ENCODE peak calls at places on chromosomes 13 and 19, in nine cellular contexts. One of them, this sample, is unnamed.

GRCh38 chr19:3575260-3575741 is 2.6 kb downstream of the HMG20B start:
- DNase-seq in stimulated activated CD8-positive, alpha-beta memory T cell treated with anti-CD3 and anti-CD28 coated beads, Interleukin-7, amount 100 ng/mL, for 1 hour: no peak
- DNase-seq in mammary epithelial cell: no peak
- DNase-seq in aorta: no peak
- DNase-seq in ELR: peak
- DNase-seq in NCI-H1694: peak
- DNase-seq in lower lobe of right lung: no peak
- DNase-seq in stimulated activated naive CD8-positive, alpha-beta T cell treated with anti-CD3 and anti-CD28 coated beads, Interleukin-15, Interleukin-2, amounts not matched to agents 100 U/mL and 50 U/mL, for 24 hours: no peak
- DNase-seq in activated T-helper 9 cell treated with anti-CD3 and anti-CD28 coated beads, Interleukin-2, amount 50 U/mL, for 16 hours: no peak
- DNase-seq in this sample: peak

GRCh38 chr13:112636401-112636975 is 48.5 kb upstream of the TUBGCP3 start:
- DNase-seq in stimulated activated CD8-positive, alpha-beta memory T cell treated with anti-CD3 and anti-CD28 coated beads, Interleukin-7, amount 100 ng/mL, for 1 hour: no peak
- DNase-seq in lower lobe of right lung: peak
- DNase-seq in NCI-H1694: no peak
- DNase-seq in ELR: no peak
- DNase-seq in activated T-helper 9 cell treated with anti-CD3 and anti-CD28 coated beads, Interleukin-2, amount 50 U/mL, for 16 hours: no peak
- DNase-seq in aorta: no peak
- DNase-seq in stimulated activated naive CD8-positive, alpha-beta T cell treated with anti-CD3 and anti-CD28 coated beads, Interleukin-15, Interleukin-2, amounts not matched to agents 100 U/mL and 50 U/mL, for 24 hours: no peak
- DNase-seq in mammary epithelial cell: no peak
- DNase-seq in this sample: no peak

GRCh38 chr13:112247471-112248405 is 128.4 kb upstream of the SPACA7 start:
- DNase-seq in mammary epithelial cell: no peak
- DNase-seq in stimulated activated CD8-positive, alpha-beta memory T cell treated with anti-CD3 and anti-CD28 coated beads, Interleukin-7, amount 100 ng/mL, for 1 hour: no peak
- DNase-seq in lower lobe of right lung: no peak
- DNase-seq in ELR: no peak
- DNase-seq in aorta: no peak
- DNase-seq in stimulated activated naive CD8-positive, alpha-beta T cell treated with anti-CD3 and anti-CD28 coated beads, Interleukin-15, Interleukin-2, amounts not matched to agents 100 U/mL and 50 U/mL, for 24 hours: no peak
- DNase-seq in activated T-helper 9 cell treated with anti-CD3 and anti-CD28 coated beads, Interleukin-2, amount 50 U/mL, for 16 hours: no peak
- DNase-seq in NCI-H1694: no peak
- DNase-seq in this sample: no peak

GRCh38 chr13:96707146-96707545 is 287.1 kb downstream of the OXGR1 start:
- DNase-seq in stimulated activated CD8-positive, alpha-beta memory T cell treated with anti-CD3 and anti-CD28 coated beads, Interleukin-7, amount 100 ng/mL, for 1 hour: no peak
- DNase-seq in aorta: no peak
- DNase-seq in lower lobe of right lung: no peak
- DNase-seq in ELR: no peak
- DNase-seq in activated T-helper 9 cell treated with anti-CD3 and anti-CD28 coated beads, Interleukin-2, amount 50 U/mL, for 16 hours: no peak
- DNase-seq in mammary epithelial cell: no peak
- DNase-seq in stimulated activated naive CD8-positive, alpha-beta T cell treated with anti-CD3 and anti-CD28 coated beads, Interleukin-15, Interleukin-2, amounts not matched to agents 100 U/mL and 50 U/mL, for 24 hours: no peak
- DNase-seq in NCI-H1694: no peak
- DNase-seq in this sample: no peak

GRCh38 chr19:7463575-7463974 is 25.3 kb downstream of the PEX11G start:
- DNase-seq in ELR: no peak
- DNase-seq in stimulated activated CD8-positive, alpha-beta memory T cell treated with anti-CD3 and anti-CD28 coated beads, Interleukin-7, amount 100 ng/mL, for 1 hour: no peak
- DNase-seq in NCI-H1694: no peak
- DNase-seq in mammary epithelial cell: no peak
- DNase-seq in aorta: no peak
- DNase-seq in lower lobe of right lung: no peak
- DNase-seq in activated T-helper 9 cell treated with anti-CD3 and anti-CD28 coated beads, Interleukin-2, amount 50 U/mL, for 16 hours: no peak
- DNase-seq in stimulated activated naive CD8-positive, alpha-beta T cell treated with anti-CD3 and anti-CD28 coated beads, Interleukin-15, Interleukin-2, amounts not matched to agents 100 U/mL and 50 U/mL, for 24 hours: no peak
- DNase-seq in this sample: no peak

GRCh38 chr19:38734426-38735256 is 9.6 kb downstream of the CAPN12 start:
- DNase-seq in NCI-H1694: no peak
- DNase-seq in mammary epithelial cell: peak
- DNase-seq in lower lobe of right lung: peak
- DNase-seq in aorta: peak
- DNase-seq in stimulated activated CD8-positive, alpha-beta memory T cell treated with anti-CD3 and anti-CD28 coated beads, Interleukin-7, amount 100 ng/mL, for 1 hour: no peak
- DNase-seq in stimulated activated naive CD8-positive, alpha-beta T cell treated with anti-CD3 and anti-CD28 coated beads, Interleukin-15, Interleukin-2, amounts not matched to agents 100 U/mL and 50 U/mL, for 24 hours: peak
- DNase-seq in activated T-helper 9 cell treated with anti-CD3 and anti-CD28 coated beads, Interleukin-2, amount 50 U/mL, for 16 hours: peak
- DNase-seq in ELR: peak
- DNase-seq in this sample: peak

GRCh38 chr13:31352467-31352866 is 152.7 kb downstream of the B3GLCT start:
- DNase-seq in mammary epithelial cell: no peak
- DNase-seq in ELR: no peak
- DNase-seq in lower lobe of right lung: no peak
- DNase-seq in NCI-H1694: no peak
- DNase-seq in stimulated activated naive CD8-positive, alpha-beta T cell treated with anti-CD3 and anti-CD28 coated beads, Interleukin-15, Interleukin-2, amounts not matched to agents 100 U/mL and 50 U/mL, for 24 hours: no peak
- DNase-seq in aorta: no peak
- DNase-seq in stimulated activated CD8-positive, alpha-beta memory T cell treated with anti-CD3 and anti-CD28 coated beads, Interleukin-7, amount 100 ng/mL, for 1 hour: no peak
- DNase-seq in activated T-helper 9 cell treated with anti-CD3 and anti-CD28 coated beads, Interleukin-2, amount 50 U/mL, for 16 hours: no peak
- DNase-seq in this sample: no peak

GRCh38 chr13:31161583-31162150 is at the start of gene HSPH1:
- DNase-seq in stimulated activated CD8-positive, alpha-beta memory T cell treated with anti-CD3 and anti-CD28 coated beads, Interleukin-7, amount 100 ng/mL, for 1 hour: peak
- DNase-seq in activated T-helper 9 cell treated with anti-CD3 and anti-CD28 coated beads, Interleukin-2, amount 50 U/mL, for 16 hours: peak
- DNase-seq in lower lobe of right lung: peak
- DNase-seq in mammary epithelial cell: peak
- DNase-seq in ELR: peak
- DNase-seq in stimulated activated naive CD8-positive, alpha-beta T cell treated with anti-CD3 and anti-CD28 coated beads, Interleukin-15, Interleukin-2, amounts not matched to agents 100 U/mL and 50 U/mL, for 24 hours: peak
- DNase-seq in NCI-H1694: peak
- DNase-seq in aorta: peak
- DNase-seq in this sample: peak